ENCODE peak calls at places on chromosomes 3 and 15, in seven cellular contexts. T is psoas muscle, F is posterior cingulate gyrus, L is GM12892, O is kidney glomerular epithelial cell, X is memory B cell, Q is upper lobe of right lung. G is an unnamed sample.

GRCh38 chr15:48644827-48645557 is 517 bp downstream of the FBN1 start:
- DNase-seq in X (peak), T (peak), Q (peak), F (peak), L (peak), O (peak), G (no peak)

GRCh38 chr3:38327335-38328009 is 19.1 kb upstream of the XYLB start:
- DNase-seq in Q (no peak), O (no peak), X (no peak), T (no peak), F (no peak), L (no peak), G (no peak)

GRCh38 chr15:63236272-63236671 is 41.1 kb upstream of the APH1B start:
- DNase-seq in O (no peak), T (no peak), F (no peak), Q (no peak), L (no peak), X (no peak), G (no peak)

GRCh38 chr15:61051570-61052031 is 177.5 kb downstream of the RORA start:
- DNase-seq in L (no peak), T (peak), Q (no peak), X (no peak), F (peak), O (peak), G (no peak)

GRCh38 chr3:16765661-16766060 is 119.1 kb upstream of the PLCL2 start:
- DNase-seq in L (no peak), F (no peak), Q (no peak), X (no peak), T (no peak), O (no peak), G (no peak)

GRCh38 chr3:71859128-71859519 is 74.2 kb upstream of the PROK2 start:
- DNase-seq in X (no peak), O (peak), F (no peak), T (no peak), Q (no peak), L (no peak), G (peak)

GRCh38 chr3:145767909-145768308 is 393.1 kb downstream of the PLOD2 start:
- DNase-seq in Q (no peak), L (no peak), O (no peak), F (no peak), T (no peak), X (no peak), G (no peak)

GRCh38 chr3:4835616-4836043 is 143.6 kb upstream of the BHLHE40 start:
- DNase-seq in O (peak), T (no peak), L (no peak), F (no peak), Q (no peak), X (no peak), G (no peak)

GRCh38 chr3:89682556-89682955 is 575.1 kb downstream of the EPHA3 start:
- DNase-seq in T (no peak), L (no peak), X (no peak), O (no peak), F (no peak), Q (no peak), G (no peak)

GRCh38 chr3:66344391-66344811 is 123.6 kb downstream of the SLC25A26 start:
- DNase-seq in X (no peak), T (peak), Q (no peak), O (no peak), F (no peak), L (no peak), G (no peak)

GRCh38 chr3:196198771-196199753 is 12.1 kb downstream of the ZDHHC19 start:
- DNase-seq in L (no peak), O (no peak), X (no peak), Q (no peak), F (no peak), T (peak), G (no peak)

GRCh38 chr3:119236756-119237155 is 3.9 kb downstream of the B4GALT4 start:
- DNase-seq in F (no peak), Q (no peak), L (no peak), O (no peak), X (no peak), T (no peak), G (no peak)

GRCh38 chr3:191360620-191361019 is 30.3 kb upstream of the UTS2B start:
- DNase-seq in T (no peak), F (no peak), X (no peak), O (no peak), L (no peak), Q (no peak), G (no peak)

GRCh38 chr3:63413523-63413922 is 135.4 kb downstream of the SYNPR start:
- DNase-seq in O (no peak), X (no peak), Q (no peak), L (no peak), F (no peak), T (no peak), G (no peak)

GRCh38 chr3:30161370-30161769 is 445.0 kb upstream of the TGFBR2 start:
- DNase-seq in T (no peak), O (no peak), F (no peak), L (no peak), Q (no peak), X (no peak), G (peak)

GRCh38 chr3:124053871-124054270 is 61.9 kb upstream of the ROPN1 start:
- DNase-seq in O (peak), L (no peak), X (no peak), F (no peak), T (no peak), Q (no peak), G (no peak)

GRCh38 chr3:187694801-187695200 is 7.6 kb downstream of the RTP2 start:
- DNase-seq in F (no peak), X (no peak), O (no peak), T (no peak), L (no peak), Q (no peak), G (no peak)

GRCh38 chr3:126341755-126342150 is 15.5 kb downstream of the KLF15 start:
- DNase-seq in L (no peak), O (no peak), X (no peak), F (no peak), T (no peak), Q (peak), G (no peak)

GRCh38 chr15:47196057-47196456 is 521.2 kb upstream of the SEMA6D start:
- DNase-seq in T (peak), O (peak), X (peak), Q (peak), L (peak), F (peak), G (peak)

GRCh38 chr15:63870403-63871209 is 36.9 kb upstream of the HERC1 start:
- DNase-seq in L (no peak), T (peak), O (peak), X (no peak), Q (no peak), F (peak), G (peak)

GRCh38 chr3:149095487-149095886 is 9.2 kb upstream of the HLTF start:
- DNase-seq in L (no peak), Q (no peak), X (no peak), O (no peak), F (no peak), T (no peak), G (no peak)

GRCh38 chr15:41001524-41001923 is 48.3 kb downstream of the CHAC1 start:
- DNase-seq in X (no peak), Q (no peak), O (no peak), T (no peak), L (no peak), F (no peak), G (no peak)